ENCODE peak calls at places on chromosome 3, in eight cellular contexts. H, G, L, Z, R, J, Y and E are unnamed samples.

GRCh38 chr3:127588675-127589577 is 1.6 kb downstream of the TPRA1 start:
- DNase-seq in H (no peak), G (no peak), L (no peak), Z (no peak), R (no peak), J (no peak), Y (peak; percentile 17), E (peak; percentile 73)

GRCh38 chr3:7517979-7518378 is 657.1 kb downstream of the GRM7 start:
- DNase-seq in H (no peak), G (no peak), L (no peak), Z (no peak), R (no peak), J (no peak), Y (no peak), E (no peak)

GRCh38 chr3:112126501-112126900 is 6.5 kb downstream of the GCSAM start:
- DNase-seq in H (no peak), G (no peak), L (no peak), Z (no peak), R (no peak), J (no peak), Y (no peak), E (no peak)

GRCh38 chr3:63762180-63762579 is 56.9 kb upstream of the C3orf49 start:
- DNase-seq in H (no peak), G (no peak), L (no peak), Z (no peak), R (no peak), J (no peak), Y (no peak), E (no peak)

GRCh38 chr3:41711656-41712055 is 250.2 kb downstream of the ULK4 start:
- DNase-seq in H (no peak), G (no peak), L (no peak), Z (no peak), R (no peak), J (no peak), Y (no peak), E (no peak)

GRCh38 chr3:115697263-115698053 is 74.1 kb downstream of the GAP43 start:
- DNase-seq in H (no peak), G (no peak), L (no peak), Z (no peak), R (no peak), J (no peak), Y (no peak), E (peak; percentile 80)

GRCh38 chr3:37183375-37183831 is 9.0 kb upstream of the LRRFIP2 start:
- DNase-seq in H (no peak), G (no peak), L (no peak), Z (no peak), R (no peak), J (no peak), Y (no peak), E (peak; percentile 94)

GRCh38 chr3:111861396-111861795 is 2.3 kb downstream of the PHLDB2 start:
- DNase-seq in H (no peak), G (no peak), L (no peak), Z (no peak), R (no peak), J (no peak), Y (no peak), E (peak; percentile 22)

GRCh38 chr3:46987485-46988401 is 8.3 kb downstream of the NBEAL2 start:
- DNase-seq in H (peak; percentile 73), G (no peak), L (peak; percentile 64), Z (peak; percentile 64), R (no peak), J (peak; percentile 90), Y (peak; percentile 89), E (no peak)

GRCh38 chr3:170809021-170809974 is 60.7 kb downstream of the RPL22L1 start:
- DNase-seq in H (no peak), G (no peak), L (peak; percentile 44), Z (peak; percentile 57), R (no peak), J (no peak), Y (no peak), E (peak; percentile 87)

GRCh38 chr3:173891272-173892100 is 493.9 kb downstream of the NLGN1 start:
- DNase-seq in H (no peak), G (no peak), L (no peak), Z (no peak), R (no peak), J (no peak), Y (no peak), E (no peak)

GRCh38 chr3:129120254-129121004 is 1.2 kb downstream of the RAB43 start:
- DNase-seq in H (peak; percentile 65), G (peak; percentile 76), L (peak; percentile 74), Z (peak; percentile 95), R (peak; percentile 94), J (peak; percentile 83), Y (peak; percentile 85), E (peak; percentile 97)

GRCh38 chr3:16240229-16241023 is 24.3 kb downstream of the DPH3 start:
- DNase-seq in H (no peak), G (no peak), L (no peak), Z (no peak), R (no peak), J (no peak), Y (no peak), E (peak; percentile 42)

GRCh38 chr3:194306771-194307640 is 44.1 kb downstream of the CPN2 start:
- DNase-seq in H (no peak), G (no peak), L (peak; percentile 18), Z (no peak), R (peak; percentile 40), J (no peak), Y (peak; percentile 24), E (no peak)

GRCh38 chr3:115233021-115233420 is 85.9 kb upstream of the ZBTB20 start:
- DNase-seq in H (no peak), G (no peak), L (no peak), Z (no peak), R (no peak), J (no peak), Y (no peak), E (no peak)

GRCh38 chr3:193686665-193687506 is 93.9 kb downstream of the OPA1 start:
- DNase-seq in H (no peak), G (no peak), L (no peak), Z (no peak), R (no peak), J (no peak), Y (no peak), E (no peak)

GRCh38 chr3:52408466-52408865 is 36.4 kb downstream of the SEMA3G start:
- DNase-seq in H (no peak), G (no peak), L (no peak), Z (no peak), R (peak; percentile 54), J (no peak), Y (no peak), E (no peak)

GRCh38 chr3:25621087-25621486 is 43.6 kb downstream of the TOP2B start:
- DNase-seq in H (no peak), G (no peak), L (no peak), Z (no peak), R (no peak), J (no peak), Y (no peak), E (no peak)

GRCh38 chr3:129034650-129035049 is 25.9 kb upstream of the GP9 start:
- DNase-seq in H (no peak), G (no peak), L (no peak), Z (no peak), R (no peak), J (no peak), Y (no peak), E (no peak)

GRCh38 chr3:15659254-15659975 is 57.9 kb downstream of the BTD start:
- DNase-seq in H (no peak), G (no peak), L (no peak), Z (no peak), R (no peak), J (no peak), Y (no peak), E (no peak)

GRCh38 chr3:27584874-27585273 is 100.7 kb upstream of the SLC4A7 start:
- DNase-seq in H (no peak), G (no peak), L (no peak), Z (no peak), R (no peak), J (no peak), Y (no peak), E (no peak)

GRCh38 chr3:30510596-30510995 is 95.8 kb upstream of the TGFBR2 start:
- DNase-seq in H (no peak), G (no peak), L (no peak), Z (no peak), R (no peak), J (no peak), Y (no peak), E (no peak)

GRCh38 chr3:4674216-4674615 is 181.1 kb downstream of the ITPR1 start:
- DNase-seq in H (no peak), G (no peak), L (no peak), Z (no peak), R (no peak), J (no peak), Y (no peak), E (no peak)

GRCh38 chr3:195122261-195122660 is 148.7 kb downstream of the XXYLT1 start:
- DNase-seq in H (no peak), G (no peak), L (no peak), Z (no peak), R (no peak), J (no peak), Y (no peak), E (no peak)

GRCh38 chr3:59609967-59610366 is 560.1 kb upstream of the CFAP20DC start:
- DNase-seq in H (no peak), G (no peak), L (no peak), Z (peak; percentile 20), R (peak; percentile 67), J (no peak), Y (no peak), E (no peak)

GRCh38 chr3:64224826-64225606 is at the start of gene PRICKLE2:
- DNase-seq in H (no peak), G (no peak), L (peak; percentile 38), Z (peak; percentile 72), R (peak; percentile 90), J (no peak), Y (no peak), E (peak; percentile 48)

GRCh38 chr3:76436895-76437294 is 603.0 kb upstream of the ROBO2 start:
- DNase-seq in H (no peak), G (no peak), L (no peak), Z (no peak), R (no peak), J (no peak), Y (no peak), E (no peak)

GRCh38 chr3:179464296-179465092 is 13.2 kb upstream of the GNB4 start:
- DNase-seq in H (no peak), G (no peak), L (no peak), Z (no peak), R (no peak), J (no peak), Y (no peak), E (no peak)

GRCh38 chr3:1026395-1026794 is 66.4 kb upstream of the CNTN6 start:
- DNase-seq in H (no peak), G (no peak), L (no peak), Z (no peak), R (no peak), J (no peak), Y (no peak), E (no peak)

GRCh38 chr3:17605032-17605431 is 137.4 kb downstream of the TBC1D5 start:
- DNase-seq in H (no peak), G (no peak), L (no peak), Z (no peak), R (no peak), J (no peak), Y (no peak), E (peak; percentile 79)

GRCh38 chr3:47910777-47911440 is 105.3 kb downstream of the MAP4 start:
- DNase-seq in H (no peak), G (no peak), L (no peak), Z (no peak), R (no peak), J (no peak), Y (no peak), E (peak; percentile 81)

GRCh38 chr3:151946606-151947005 is 73.2 kb downstream of the SUCNR1 start:
- DNase-seq in H (no peak), G (no peak), L (no peak), Z (no peak), R (no peak), J (no peak), Y (no peak), E (no peak)

GRCh38 chr3:101850327-101851048 is 1.2 kb downstream of the NFKBIZ start:
- DNase-seq in H (peak; percentile 27), G (no peak), L (no peak), Z (peak; percentile 28), R (no peak), J (peak; percentile 53), Y (peak; percentile 78), E (peak; percentile 47)

GRCh38 chr3:73511555-73511954 is 113.2 kb downstream of the PDZRN3 start:
- DNase-seq in H (no peak), G (no peak), L (no peak), Z (no peak), R (peak; percentile 81), J (no peak), Y (no peak), E (no peak)